ENCODE peak calls at places on chromosome 10, in six cellular contexts. One of them, this sample, is unnamed.

GRCh38 chr10:84205049-84205852 is 10.9 kb downstream of the CDHR1 start:
- DNase-seq in A549: peak
- DNase-seq in erythroblast: peak
- DNase-seq in sigmoid colon: no peak
- DNase-seq in suprapubic skin: peak
- DNase-seq in stomach: peak
- DNase-seq in this sample: peak

GRCh38 chr10:86971146-86971991 is 3.1 kb downstream of the ADIRF start:
- DNase-seq in A549: peak
- DNase-seq in sigmoid colon: peak
- DNase-seq in suprapubic skin: peak
- DNase-seq in stomach: peak
- DNase-seq in erythroblast: peak
- DNase-seq in this sample: peak

GRCh38 chr10:6423004-6423403 is 157.1 kb downstream of the PRKCQ start:
- DNase-seq in A549: no peak
- DNase-seq in stomach: no peak
- DNase-seq in erythroblast: no peak
- DNase-seq in sigmoid colon: no peak
- DNase-seq in suprapubic skin: no peak
- DNase-seq in this sample: no peak

GRCh38 chr10:118926441-118926840 is 103.1 kb upstream of the NANOS1 start:
- DNase-seq in sigmoid colon: no peak
- DNase-seq in erythroblast: no peak
- DNase-seq in stomach: no peak
- DNase-seq in suprapubic skin: no peak
- DNase-seq in A549: no peak
- DNase-seq in this sample: no peak

GRCh38 chr10:48634198-48634983 is 29.5 kb upstream of the ARHGAP22 start:
- DNase-seq in suprapubic skin: no peak
- DNase-seq in A549: no peak
- DNase-seq in stomach: no peak
- DNase-seq in erythroblast: peak
- DNase-seq in sigmoid colon: peak
- DNase-seq in this sample: peak

GRCh38 chr10:33496096-33496495 is 161.6 kb upstream of the NRP1 start:
- DNase-seq in stomach: no peak
- DNase-seq in A549: no peak
- DNase-seq in suprapubic skin: no peak
- DNase-seq in erythroblast: no peak
- DNase-seq in sigmoid colon: no peak
- DNase-seq in this sample: no peak

GRCh38 chr10:68562666-68563522 is 2.8 kb downstream of the TET1 start:
- DNase-seq in suprapubic skin: no peak
- DNase-seq in erythroblast: peak
- DNase-seq in sigmoid colon: no peak
- DNase-seq in A549: no peak
- DNase-seq in stomach: no peak
- DNase-seq in this sample: no peak

GRCh38 chr10:89861584-89862287 is 160.3 kb downstream of the KIF20B start:
- DNase-seq in sigmoid colon: no peak
- DNase-seq in A549: no peak
- DNase-seq in suprapubic skin: no peak
- DNase-seq in stomach: no peak
- DNase-seq in erythroblast: no peak
- DNase-seq in this sample: no peak

GRCh38 chr10:8133146-8133545 is 78.7 kb downstream of the GATA3 start:
- DNase-seq in A549: no peak
- DNase-seq in suprapubic skin: no peak
- DNase-seq in stomach: no peak
- DNase-seq in erythroblast: no peak
- DNase-seq in sigmoid colon: no peak
- DNase-seq in this sample: no peak

GRCh38 chr10:27746364-27747095 is 911 bp upstream of the MKX start:
- DNase-seq in A549: no peak
- DNase-seq in erythroblast: no peak
- DNase-seq in suprapubic skin: no peak
- DNase-seq in sigmoid colon: no peak
- DNase-seq in stomach: no peak
- DNase-seq in this sample: no peak

GRCh38 chr10:60964257-60965235 is 20.6 kb upstream of the RHOBTB1 start:
- DNase-seq in sigmoid colon: peak
- DNase-seq in erythroblast: peak
- DNase-seq in A549: peak
- DNase-seq in suprapubic skin: peak
- DNase-seq in stomach: peak
- DNase-seq in this sample: peak

GRCh38 chr10:112628951-112629604 is 182.1 kb downstream of the VTI1A start:
- DNase-seq in stomach: no peak
- DNase-seq in suprapubic skin: no peak
- DNase-seq in sigmoid colon: no peak
- DNase-seq in A549: no peak
- DNase-seq in erythroblast: no peak
- DNase-seq in this sample: no peak

GRCh38 chr10:16232441-16232840 is 204.4 kb upstream of the PTER start:
- DNase-seq in erythroblast: no peak
- DNase-seq in sigmoid colon: no peak
- DNase-seq in suprapubic skin: no peak
- DNase-seq in A549: no peak
- DNase-seq in stomach: no peak
- DNase-seq in this sample: no peak

GRCh38 chr10:88542522-88542921 is 40.6 kb downstream of the RNLS start:
- DNase-seq in erythroblast: no peak
- DNase-seq in suprapubic skin: no peak
- DNase-seq in stomach: no peak
- DNase-seq in sigmoid colon: no peak
- DNase-seq in A549: no peak
- DNase-seq in this sample: peak

GRCh38 chr10:53918755-53919154 is 882.3 kb downstream of the PCDH15 start:
- DNase-seq in stomach: no peak
- DNase-seq in erythroblast: no peak
- DNase-seq in sigmoid colon: no peak
- DNase-seq in A549: no peak
- DNase-seq in suprapubic skin: no peak
- DNase-seq in this sample: no peak

GRCh38 chr10:78947226-78947625 is 121.5 kb upstream of the ZMIZ1 start:
- DNase-seq in erythroblast: no peak
- DNase-seq in A549: no peak
- DNase-seq in stomach: no peak
- DNase-seq in suprapubic skin: no peak
- DNase-seq in sigmoid colon: no peak
- DNase-seq in this sample: no peak

GRCh38 chr10:2631557-2631956 is 435.8 kb upstream of the PFKP start:
- DNase-seq in suprapubic skin: no peak
- DNase-seq in erythroblast: no peak
- DNase-seq in sigmoid colon: no peak
- DNase-seq in stomach: no peak
- DNase-seq in A549: no peak
- DNase-seq in this sample: no peak

GRCh38 chr10:83165164-83165563 is 974.1 kb upstream of the GHITM start:
- DNase-seq in erythroblast: no peak
- DNase-seq in stomach: no peak
- DNase-seq in suprapubic skin: no peak
- DNase-seq in A549: no peak
- DNase-seq in sigmoid colon: no peak
- DNase-seq in this sample: no peak

GRCh38 chr10:19749185-19749729 is 67.0 kb upstream of the PLXDC2 start:
- DNase-seq in sigmoid colon: no peak
- DNase-seq in A549: no peak
- DNase-seq in stomach: no peak
- DNase-seq in erythroblast: no peak
- DNase-seq in suprapubic skin: no peak
- DNase-seq in this sample: no peak

GRCh38 chr10:95374597-95375209 is 83.9 kb upstream of the PDLIM1 start:
- DNase-seq in A549: peak
- DNase-seq in erythroblast: peak
- DNase-seq in suprapubic skin: peak
- DNase-seq in stomach: peak
- DNase-seq in sigmoid colon: peak
- DNase-seq in this sample: peak

GRCh38 chr10:10605551-10606081 is 412.1 kb upstream of the CELF2 start:
- DNase-seq in sigmoid colon: peak
- DNase-seq in stomach: no peak
- DNase-seq in suprapubic skin: peak
- DNase-seq in erythroblast: no peak
- DNase-seq in A549: no peak
- DNase-seq in this sample: peak

DNA sequence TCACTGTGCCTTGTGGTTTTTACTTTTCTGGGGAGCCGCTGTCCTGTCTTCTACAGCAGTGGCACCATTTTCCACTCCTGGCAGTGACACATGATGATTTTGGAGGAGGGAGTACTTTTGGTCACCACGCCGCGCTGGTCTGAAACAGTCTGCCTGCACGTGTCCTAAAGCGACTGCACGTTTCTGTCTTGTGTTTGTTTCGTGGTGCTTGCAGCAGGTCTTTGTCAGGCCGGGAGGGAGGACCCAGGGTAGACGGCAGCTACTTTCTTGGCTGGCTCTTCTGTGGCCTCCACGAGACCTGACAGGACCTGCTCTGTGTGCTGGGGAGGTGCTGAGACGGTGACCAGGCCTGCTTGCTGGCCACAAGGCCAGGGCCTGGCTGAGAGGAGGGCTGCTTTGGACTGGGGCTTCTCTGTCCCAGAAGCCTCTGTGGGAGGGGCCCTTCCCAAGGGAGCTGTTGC is 82.0 kb downstream of the GLRX3 start:
- DNase-seq in A549: no peak
- DNase-seq in stomach: no peak
- DNase-seq in erythroblast: no peak
- DNase-seq in sigmoid colon: peak
- DNase-seq in suprapubic skin: peak
- DNase-seq in this sample: no peak
- TF ChIP-seq POLR2A in A549: no peak
- TF ChIP-seq POLR2A in stomach: no peak
- TF ChIP-seq POLR2A in erythroblast: no peak
- TF ChIP-seq POLR2A in sigmoid colon: no peak
- TF ChIP-seq POLR2A in suprapubic skin: no peak
- TF ChIP-seq POLR2A in this sample: no peak

GRCh38 chr10:4301296-4301695 is 516.3 kb upstream of the KLF6 start:
- DNase-seq in stomach: no peak
- DNase-seq in suprapubic skin: no peak
- DNase-seq in A549: no peak
- DNase-seq in erythroblast: no peak
- DNase-seq in sigmoid colon: no peak
- DNase-seq in this sample: no peak
- TF ChIP-seq POLR2A in stomach: no peak
- TF ChIP-seq POLR2A in suprapubic skin: no peak
- TF ChIP-seq POLR2A in A549: no peak
- TF ChIP-seq POLR2A in erythroblast: no peak
- TF ChIP-seq POLR2A in sigmoid colon: no peak
- TF ChIP-seq POLR2A in this sample: no peak

DNA sequence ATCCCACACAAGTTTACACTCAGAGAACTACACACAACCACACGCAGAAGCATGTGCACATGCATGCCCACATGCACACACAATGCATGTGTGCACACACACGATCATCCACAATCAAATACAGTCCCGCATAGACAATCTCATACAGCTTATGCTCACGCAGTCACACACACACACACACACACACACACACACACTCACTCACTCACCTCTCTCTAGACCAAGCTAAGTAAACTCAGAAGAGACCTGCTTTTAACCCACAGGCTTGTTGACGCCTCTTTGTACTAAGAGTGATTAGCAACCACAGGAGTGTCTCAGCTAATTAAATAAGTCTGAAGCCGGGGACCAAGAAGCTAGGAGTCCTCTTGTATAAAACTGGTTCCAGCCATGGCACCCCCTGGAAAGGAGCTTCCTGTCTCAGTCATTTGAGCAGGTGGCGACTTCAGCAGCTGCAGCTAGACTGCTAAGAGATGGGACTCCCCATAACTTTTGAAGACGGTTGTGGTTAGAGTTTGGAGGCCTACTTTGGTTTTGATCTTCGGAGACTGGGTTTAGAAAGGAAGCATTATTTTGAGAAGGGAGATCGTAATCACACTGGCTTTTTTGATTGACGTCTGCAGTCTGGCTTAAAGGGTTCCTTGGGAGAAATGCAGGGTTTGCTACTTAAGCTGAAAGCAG is 82.3 kb upstream of the ADRB1 start:
- DNase-seq in sigmoid colon: no peak
- DNase-seq in erythroblast: no peak
- DNase-seq in stomach: no peak
- DNase-seq in A549: no peak
- DNase-seq in suprapubic skin: no peak
- DNase-seq in this sample: no peak
- TF ChIP-seq POLR2A in sigmoid colon: no peak
- TF ChIP-seq POLR2A in erythroblast: no peak
- TF ChIP-seq POLR2A in stomach: no peak
- TF ChIP-seq POLR2A in A549: no peak
- TF ChIP-seq POLR2A in suprapubic skin: no peak
- TF ChIP-seq POLR2A in this sample: no peak

DNA sequence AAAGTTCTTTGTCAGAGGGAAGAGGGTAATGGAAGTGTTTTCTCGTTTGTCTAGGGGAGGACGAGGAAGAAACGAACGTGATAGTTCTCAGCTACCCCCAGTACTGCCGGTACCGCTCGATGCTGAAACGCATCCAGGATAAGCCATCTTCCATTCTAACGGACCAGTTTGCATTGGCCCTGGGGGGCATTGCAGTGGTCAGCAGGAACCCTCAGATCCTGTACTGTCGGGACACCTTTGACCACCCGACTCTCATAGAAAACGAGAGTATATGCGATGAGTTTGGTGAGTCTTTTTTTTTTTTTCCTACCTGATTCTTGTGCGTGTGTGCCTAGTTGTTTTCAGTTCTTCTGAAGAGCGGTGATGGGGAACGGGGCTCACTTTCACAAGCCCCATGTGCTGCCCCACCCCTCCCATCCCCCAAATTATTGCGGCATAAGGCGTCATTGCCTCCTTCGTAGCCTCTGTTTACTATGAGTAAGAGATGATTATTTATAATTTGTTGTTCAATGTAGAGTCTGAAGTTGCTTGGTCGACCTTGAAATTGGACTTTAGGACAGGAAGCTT is 98.6 kb downstream of the ARID5B start:
- DNase-seq in sigmoid colon: no peak
- DNase-seq in suprapubic skin: no peak
- DNase-seq in erythroblast: no peak
- DNase-seq in stomach: no peak
- DNase-seq in A549: no peak
- DNase-seq in this sample: no peak
- TF ChIP-seq POLR2A in sigmoid colon: no peak
- TF ChIP-seq POLR2A in suprapubic skin: no peak
- TF ChIP-seq POLR2A in erythroblast: no peak
- TF ChIP-seq POLR2A in stomach: no peak
- TF ChIP-seq POLR2A in A549: no peak
- TF ChIP-seq POLR2A in this sample: no peak

DNA sequence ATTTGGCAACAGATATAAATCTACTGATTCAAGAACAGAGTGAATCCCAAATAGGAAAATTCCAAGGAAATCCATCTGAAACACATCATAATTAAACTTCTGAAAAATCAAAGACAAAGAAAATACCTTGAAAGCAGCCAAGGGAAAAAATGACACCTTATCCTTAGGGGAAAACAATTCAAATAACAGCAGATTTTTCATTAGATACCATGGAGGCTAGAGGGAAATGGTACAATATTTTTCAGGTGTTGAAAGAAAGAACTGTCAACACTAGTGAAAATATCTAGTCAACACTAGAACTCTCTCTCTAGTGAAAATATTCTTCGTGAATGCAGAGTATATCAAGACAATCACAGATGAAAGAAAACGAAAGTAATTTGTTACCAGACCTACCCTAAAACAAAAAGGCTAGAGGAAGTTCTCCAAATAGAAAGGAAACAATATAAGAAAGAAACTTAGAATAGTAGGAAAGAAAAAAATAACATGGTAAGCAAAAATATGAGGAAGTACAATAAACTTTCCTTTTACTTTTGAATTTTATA is 5.7 kb upstream of the FAM241B start:
- DNase-seq in suprapubic skin: no peak
- DNase-seq in stomach: no peak
- DNase-seq in erythroblast: no peak
- DNase-seq in A549: no peak
- DNase-seq in sigmoid colon: no peak
- DNase-seq in this sample: no peak
- TF ChIP-seq POLR2A in suprapubic skin: no peak
- TF ChIP-seq POLR2A in stomach: no peak
- TF ChIP-seq POLR2A in erythroblast: no peak
- TF ChIP-seq POLR2A in A549: no peak
- TF ChIP-seq POLR2A in sigmoid colon: no peak
- TF ChIP-seq POLR2A in this sample: no peak